ENCODE peak calls at places on chromosomes 11 and 22, in ten cellular contexts. A is heart left ventricle; Y is HFFc6; M is stimulated activated effector memory CD8-positive, alpha-beta T cell treated with anti-CD3 and anti-CD28 coated beads, Interleukin-12 subunit alpha, Interleukin-12 subunit beta, amount 100 ng/mL, for 72 hours; F is GM20000; W is NCI-H1417; Q is pulmonary artery endothelial cell; B is fibroblast of the conjunctiva; K is ovary; E is CD8-positive, alpha-beta memory T cell. L is an unnamed sample.
A peak's percentile ranks its signal among the peaks of the same experiment; 100 is the strongest.

GRCh38 chr22:27641049-27641790 is 160.3 kb downstream of the MN1 start:
- DNase-seq in A (no peak), Q (no peak), Y (no peak), F (no peak), W (no peak), M (no peak), B (no peak), E (no peak), K (no peak), L (no peak)

GRCh38 chr11:115720537-115721308 is 216.5 kb upstream of the CADM1 start:
- DNase-seq in K (no peak), E (no peak), M (no peak), A (no peak), B (no peak), F (no peak), Y (no peak), W (peak; percentile 77), Q (no peak), L (no peak)

GRCh38 chr22:30263883-30264282 is 2.8 kb downstream of the OSM start:
- DNase-seq in F (no peak), K (no peak), Y (no peak), B (no peak), Q (no peak), M (no peak), E (no peak), W (no peak), A (no peak), L (no peak)

GRCh38 chr11:116053538-116053919 is 549.3 kb upstream of the CADM1 start:
- DNase-seq in A (no peak), B (no peak), W (no peak), E (no peak), Q (no peak), F (no peak), K (no peak), M (no peak), Y (no peak), L (no peak)

GRCh38 chr11:65952052-65952521 is 6.8 kb downstream of the TSGA10IP start:
- DNase-seq in Y (no peak), E (no peak), F (no peak), K (no peak), A (no peak), W (no peak), M (no peak), Q (no peak), B (no peak), L (no peak)

GRCh38 chr11:73258104-73258684 is 13.9 kb upstream of the P2RY6 start:
- DNase-seq in E (no peak), K (no peak), M (no peak), F (no peak), Y (no peak), Q (no peak), B (no peak), A (no peak), W (no peak), L (no peak)

GRCh38 chr11:10618490-10618889 is 50.0 kb upstream of the LYVE1 start:
- DNase-seq in B (no peak), A (no peak), K (no peak), E (no peak), M (no peak), Q (no peak), W (no peak), F (no peak), Y (peak; percentile 64), L (no peak)

GRCh38 chr22:38214248-38215056 is 12.7 kb downstream of the MAFF start:
- DNase-seq in Q (no peak), B (peak; percentile 46), K (peak; percentile 69), M (peak; percentile 76), A (peak; percentile 88), Y (no peak), E (peak; percentile 67), W (peak; percentile 65), F (peak; percentile 90), L (peak; percentile 74)

GRCh38 chr11:42237701-42238235 is 778.3 kb upstream of the LRRC4C start:
- DNase-seq in K (no peak), E (no peak), B (no peak), W (no peak), M (no peak), A (no peak), Y (peak; percentile 87), Q (no peak), F (no peak), L (no peak)

GRCh38 chr22:38741166-38741565 is 14.6 kb downstream of the SUN2 start:
- DNase-seq in A (peak; percentile 48), M (no peak), E (no peak), W (no peak), B (no peak), Y (no peak), Q (no peak), K (no peak), F (no peak), L (no peak)

GRCh38 chr11:706957-707816 is 1.2 kb downstream of the EPS8L2 start:
- DNase-seq in M (no peak), Y (no peak), K (peak; percentile 50), W (no peak), B (peak; percentile 17), F (peak; percentile 55), E (no peak), A (peak; percentile 62), Q (no peak), L (no peak)

GRCh38 chr11:92667446-92668165 is 301.8 kb upstream of the MTNR1B start:
- DNase-seq in W (peak; percentile 55), B (no peak), A (no peak), M (no peak), Y (no peak), K (no peak), E (no peak), Q (no peak), F (no peak), L (no peak)

GRCh38 chr11:2521081-2521480 is 76.3 kb downstream of the KCNQ1 start:
- DNase-seq in F (no peak), E (no peak), B (no peak), A (peak; percentile 29), K (no peak), W (no peak), Q (no peak), Y (no peak), M (no peak), L (peak; percentile 10)

GRCh38 chr11:501683-502287 is 5.3 kb downstream of the RNH1 start:
- DNase-seq in K (no peak), M (no peak), A (no peak), F (peak; percentile 14), B (no peak), Y (no peak), Q (no peak), E (no peak), W (no peak), L (no peak)

GRCh38 chr22:48438096-48438495 is 1389.6 kb downstream of the BRD1 start:
- DNase-seq in B (no peak), Y (no peak), W (no peak), A (peak; percentile 30), F (no peak), K (no peak), Q (no peak), M (no peak), E (no peak), L (no peak)

GRCh38 chr11:82701847-82702520 is 31.7 kb downstream of the FAM181B start:
- DNase-seq in W (peak; percentile 57), Y (peak; percentile 30), E (no peak), F (peak; percentile 44), M (no peak), Q (no peak), A (no peak), K (no peak), B (peak; percentile 14), L (peak; percentile 67)

GRCh38 chr11:31240340-31240904 is 129.1 kb downstream of the DCDC1 start:
- DNase-seq in K (no peak), M (no peak), E (no peak), Q (peak; percentile 11), F (no peak), W (peak; percentile 50), A (no peak), Y (no peak), B (peak; percentile 39), L (peak; percentile 22)

GRCh38 chr22:21568207-21569075 is 927 bp downstream of the UBE2L3 start:
- DNase-seq in M (peak; percentile 64), K (no peak), W (peak; percentile 4), A (no peak), F (peak; percentile 46), Q (no peak), E (no peak), B (no peak), Y (no peak), L (peak; percentile 38)

GRCh38 chr11:96045622-96046456 is 121.9 kb upstream of the MTMR2 start:
- DNase-seq in E (no peak), B (peak; percentile 75), M (no peak), A (no peak), Q (no peak), F (no peak), W (no peak), Y (peak; percentile 51), K (peak; percentile 67), L (peak; percentile 46)

GRCh38 chr11:1573077-1573846 is 1.2 kb upstream of the DUSP8 start:
- DNase-seq in B (no peak), M (peak; percentile 68), E (peak; percentile 38), Y (no peak), K (no peak), F (peak; percentile 36), Q (no peak), A (no peak), W (peak; percentile 50), L (no peak)

GRCh38 chr11:86688398-86689179 is 16.2 kb upstream of the ME3 start:
- DNase-seq in Q (no peak), B (no peak), M (no peak), Y (peak; percentile 84), E (no peak), F (no peak), W (no peak), A (no peak), K (no peak), L (no peak)

GRCh38 chr22:33513388-33514336 is 406.6 kb downstream of the LARGE1 start:
- DNase-seq in K (no peak), B (no peak), Q (no peak), F (no peak), A (no peak), Y (no peak), W (no peak), E (no peak), M (no peak), L (no peak)

GRCh38 chr11:96008161-96008560 is 84.3 kb upstream of the MTMR2 start:
- DNase-seq in Y (no peak), F (no peak), K (no peak), B (peak; percentile 21), M (no peak), A (no peak), Q (no peak), W (no peak), E (no peak), L (no peak)

GRCh38 chr11:130673698-130674097 is 225.3 kb downstream of the ADAMTS15 start:
- DNase-seq in Y (no peak), K (no peak), M (no peak), B (no peak), W (no peak), A (no peak), E (no peak), Q (no peak), F (no peak), L (no peak)

GRCh38 chr22:30742291-30743256 is 47.9 kb downstream of the OSBP2 start:
- DNase-seq in W (no peak), M (peak; percentile 80), E (no peak), A (no peak), K (no peak), Y (no peak), B (no peak), Q (no peak), F (no peak), L (no peak)

GRCh38 chr11:3145206-3145520 is 19.9 kb downstream of the OSBPL5 start:
- DNase-seq in A (no peak), F (no peak), W (no peak), K (no peak), B (no peak), Y (no peak), E (no peak), Q (no peak), M (no peak), L (no peak)

GRCh38 chr22:29255064-29255621 is 12.6 kb downstream of the RHBDD3 start:
- DNase-seq in F (no peak), Y (no peak), M (no peak), K (no peak), A (no peak), Q (no peak), E (no peak), B (no peak), W (no peak), L (no peak)

GRCh38 chr11:76207642-76208378 is 1.5 kb upstream of the WNT11 start:
- DNase-seq in K (peak; percentile 79), W (peak; percentile 79), F (peak; percentile 95), E (peak; percentile 66), Y (peak; percentile 51), B (peak; percentile 45), A (peak; percentile 91), M (peak; percentile 86), Q (peak; percentile 22), L (peak; percentile 79)